ENCODE peak calls at places on chromosomes 4 and X, in nine cellular contexts. Y is ELR; A is fibroblast of the aortic adventitia; T is foreskin keratinocyte; S is germinal center; V is stimulated activated CD8-positive, alpha-beta memory T cell treated with anti-CD3 and anti-CD28 coated beads, Interleukin-15, amount 100 ng/mL, for 4 hours; W is DMS153; C is AG04450; E is AG10803. M is an unnamed sample.

GRCh38 chr4:17562157-17562556 is 14.8 kb upstream of the LAP3 start:
- DNase-seq in Y (no peak), V (no peak), E (no peak), A (no peak), S (no peak), W (no peak), T (no peak), C (no peak), M (no peak)

GRCh38 chr4:102687373-102687981 is 73.3 kb downstream of the MANBA start:
- DNase-seq in A (peak), S (peak), V (no peak), E (peak), Y (peak), C (no peak), W (no peak), T (peak), M (peak)

GRCh38 chrX:111784667-111785066 is 91.3 kb upstream of the TRPC5OS start:
- DNase-seq in V (no peak), E (no peak), Y (no peak), T (no peak), A (no peak), W (no peak), S (no peak), C (no peak), M (no peak)

GRCh38 chrX:4655743-4656142 is 942.3 kb upstream of the PRKX start:
- DNase-seq in Y (no peak), A (no peak), E (no peak), C (no peak), V (no peak), T (peak), S (no peak), W (no peak), M (no peak)

GRCh38 chr4:88335092-88335665 is 43.5 kb upstream of the HERC6 start:
- DNase-seq in Y (peak), S (no peak), W (no peak), C (no peak), V (no peak), A (peak), T (no peak), E (peak), M (no peak)

GRCh38 chrX:48636776-48637175 is 39.5 kb downstream of the WDR13 start:
- DNase-seq in C (no peak), V (no peak), W (no peak), S (no peak), T (no peak), A (no peak), Y (no peak), E (no peak), M (no peak)

GRCh38 chrX:153598541-153599191 is at the start of gene CCNQ:
- DNase-seq in T (peak), S (no peak), C (no peak), V (peak), E (peak), W (no peak), Y (peak), A (peak), M (no peak)

GRCh38 chrX:97096385-97096784 is 212.7 kb downstream of the RPA4 start:
- DNase-seq in E (peak), A (no peak), S (no peak), T (no peak), Y (no peak), C (no peak), V (no peak), W (no peak), M (no peak)

GRCh38 chr4:7462509-7462971 is 27.8 kb upstream of the PSAPL1 start:
- DNase-seq in E (peak), A (no peak), W (peak), T (peak), V (no peak), S (no peak), Y (peak), C (no peak), M (peak)

GRCh38 chr4:119526786-119527550 is 101.6 kb downstream of the PDE5A start:
- DNase-seq in W (no peak), V (no peak), S (no peak), E (peak), Y (peak), C (peak), T (no peak), A (peak), M (peak)

GRCh38 chr4:172356002-172356401 is 542.8 kb downstream of the GALNTL6 start:
- DNase-seq in S (no peak), A (no peak), V (no peak), W (no peak), C (no peak), Y (no peak), T (no peak), E (no peak), M (no peak)

GRCh38 chr4:80335554-80336358 is at the start of gene CFAP299:
- DNase-seq in S (peak), C (peak), Y (peak), E (peak), W (peak), A (peak), T (peak), V (peak), M (peak)

GRCh38 chrX:95878874-95879273 is 805.8 kb upstream of the DIAPH2 start:
- DNase-seq in E (no peak), S (no peak), A (no peak), T (no peak), V (no peak), Y (no peak), C (no peak), W (no peak), M (no peak)

GRCh38 chr4:54230479-54231418 is 1.7 kb downstream of the PDGFRA start:
- DNase-seq in E (peak), A (peak), W (no peak), T (no peak), Y (no peak), V (no peak), C (no peak), S (no peak), M (peak)

GRCh38 chr4:89674876-89675459 is 162.0 kb downstream of the SNCA start:
- DNase-seq in V (no peak), C (no peak), T (no peak), S (no peak), E (no peak), W (peak), A (no peak), Y (no peak), M (no peak)

GRCh38 chr4:139873111-139873866 is 207.7 kb downstream of the MGST2 start:
- DNase-seq in A (peak), V (no peak), C (no peak), W (no peak), S (no peak), T (no peak), E (peak), Y (peak), M (peak)

GRCh38 chr4:7128651-7129050 is 60.8 kb upstream of the GRPEL1 start:
- DNase-seq in C (no peak), V (no peak), E (no peak), W (no peak), Y (no peak), S (no peak), T (no peak), A (no peak), M (no peak)

GRCh38 chr4:10295326-10295725 is 161.9 kb downstream of the ZNF518B start:
- DNase-seq in V (no peak), T (no peak), S (no peak), Y (peak), W (no peak), C (no peak), E (no peak), A (no peak), M (no peak)

GRCh38 chr4:126995235-126995634 is 637.5 kb upstream of the INTU start:
- DNase-seq in Y (no peak), W (no peak), E (no peak), S (no peak), A (no peak), V (no peak), T (no peak), C (no peak), M (no peak)

GRCh38 chr4:109378076-109378475 is 55.5 kb upstream of the SEC24B start:
- DNase-seq in W (no peak), E (no peak), S (no peak), A (no peak), Y (no peak), C (no peak), V (no peak), T (no peak), M (no peak)

GRCh38 chrX:150664290-150664689 is 28.9 kb upstream of the MTMR1 start:
- DNase-seq in T (no peak), S (no peak), E (peak), W (peak), C (no peak), A (peak), Y (no peak), V (no peak), M (no peak)

M was measured in astrocyte.